ENCODE peak calls at places on chromosome 21, in eight cellular contexts. One of them, this sample, is unnamed.

GRCh38 chr21:34020005-34020847 is 53.2 kb upstream of the MRPS6 start:
- DNase-seq in Peyer's patch: peak
- DNase-seq in stomach: no peak
- DNase-seq in esophagus muscularis mucosa: no peak
- DNase-seq in body of pancreas: no peak
- DNase-seq in tibial nerve: no peak
- DNase-seq in heart left ventricle: no peak
- DNase-seq in sigmoid colon: no peak
- DNase-seq in this sample: no peak

GRCh38 chr21:35530726-35531125 is 481.6 kb upstream of the RUNX1 start:
- DNase-seq in Peyer's patch: no peak
- DNase-seq in stomach: no peak
- DNase-seq in esophagus muscularis mucosa: no peak
- DNase-seq in body of pancreas: no peak
- DNase-seq in tibial nerve: no peak
- DNase-seq in heart left ventricle: no peak
- DNase-seq in sigmoid colon: no peak
- DNase-seq in this sample: no peak

GRCh38 chr21:42532466-42533181 is 19.0 kb downstream of the SLC37A1 start:
- DNase-seq in Peyer's patch: peak
- DNase-seq in stomach: peak
- DNase-seq in esophagus muscularis mucosa: no peak
- DNase-seq in body of pancreas: no peak
- DNase-seq in tibial nerve: peak
- DNase-seq in heart left ventricle: peak
- DNase-seq in sigmoid colon: peak
- DNase-seq in this sample: peak

GRCh38 chr21:39688010-39688409 is 57.0 kb upstream of the IGSF5 start:
- DNase-seq in Peyer's patch: no peak
- DNase-seq in stomach: no peak
- DNase-seq in esophagus muscularis mucosa: no peak
- DNase-seq in body of pancreas: no peak
- DNase-seq in tibial nerve: no peak
- DNase-seq in heart left ventricle: no peak
- DNase-seq in sigmoid colon: no peak
- DNase-seq in this sample: no peak

GRCh38 chr21:18252686-18253085 is 8.1 kb downstream of the CHODL start:
- DNase-seq in Peyer's patch: no peak
- DNase-seq in stomach: no peak
- DNase-seq in esophagus muscularis mucosa: no peak
- DNase-seq in body of pancreas: no peak
- DNase-seq in tibial nerve: no peak
- DNase-seq in heart left ventricle: no peak
- DNase-seq in sigmoid colon: no peak
- DNase-seq in this sample: no peak

GRCh38 chr21:35911412-35912191 is 148.7 kb downstream of the SETD4 start:
- DNase-seq in Peyer's patch: no peak
- DNase-seq in stomach: no peak
- DNase-seq in esophagus muscularis mucosa: no peak
- DNase-seq in body of pancreas: no peak
- DNase-seq in tibial nerve: no peak
- DNase-seq in heart left ventricle: no peak
- DNase-seq in sigmoid colon: no peak
- DNase-seq in this sample: no peak

GRCh38 chr21:37496972-37497371 is 130.4 kb downstream of the DYRK1A start:
- DNase-seq in Peyer's patch: no peak
- DNase-seq in stomach: no peak
- DNase-seq in esophagus muscularis mucosa: no peak
- DNase-seq in body of pancreas: no peak
- DNase-seq in tibial nerve: no peak
- DNase-seq in heart left ventricle: no peak
- DNase-seq in sigmoid colon: no peak
- DNase-seq in this sample: no peak

GRCh38 chr21:16539041-16539440 is 809.3 kb downstream of the USP25 start:
- DNase-seq in Peyer's patch: no peak
- DNase-seq in stomach: no peak
- DNase-seq in esophagus muscularis mucosa: no peak
- DNase-seq in body of pancreas: no peak
- DNase-seq in tibial nerve: no peak
- DNase-seq in heart left ventricle: no peak
- DNase-seq in sigmoid colon: no peak
- DNase-seq in this sample: no peak

GRCh38 chr21:31538821-31539220 is 120.7 kb upstream of the SOD1 start:
- DNase-seq in Peyer's patch: no peak
- DNase-seq in stomach: no peak
- DNase-seq in esophagus muscularis mucosa: no peak
- DNase-seq in body of pancreas: no peak
- DNase-seq in tibial nerve: no peak
- DNase-seq in heart left ventricle: no peak
- DNase-seq in sigmoid colon: no peak
- DNase-seq in this sample: no peak

GRCh38 chr21:38468989-38469388 is 29.3 kb downstream of the ERG start:
- DNase-seq in Peyer's patch: no peak
- DNase-seq in stomach: no peak
- DNase-seq in esophagus muscularis mucosa: no peak
- DNase-seq in body of pancreas: no peak
- DNase-seq in tibial nerve: no peak
- DNase-seq in heart left ventricle: no peak
- DNase-seq in sigmoid colon: no peak
- DNase-seq in this sample: no peak

GRCh38 chr21:41641821-41642368 is 125.0 kb downstream of the RIPK4 start:
- DNase-seq in Peyer's patch: no peak
- DNase-seq in stomach: no peak
- DNase-seq in esophagus muscularis mucosa: no peak
- DNase-seq in body of pancreas: peak
- DNase-seq in tibial nerve: peak
- DNase-seq in heart left ventricle: peak
- DNase-seq in sigmoid colon: peak
- DNase-seq in this sample: no peak

GRCh38 chr21:46029201-46029924 is 47.8 kb downstream of the COL6A1 start:
- DNase-seq in Peyer's patch: no peak
- DNase-seq in stomach: no peak
- DNase-seq in esophagus muscularis mucosa: no peak
- DNase-seq in body of pancreas: no peak
- DNase-seq in tibial nerve: no peak
- DNase-seq in heart left ventricle: no peak
- DNase-seq in sigmoid colon: peak
- DNase-seq in this sample: no peak

GRCh38 chr21:42315296-42315891 is at the start of gene TFF3:
- DNase-seq in Peyer's patch: peak
- DNase-seq in stomach: peak
- DNase-seq in esophagus muscularis mucosa: no peak
- DNase-seq in body of pancreas: no peak
- DNase-seq in tibial nerve: no peak
- DNase-seq in heart left ventricle: peak
- DNase-seq in sigmoid colon: no peak
- DNase-seq in this sample: no peak

GRCh38 chr21:35208810-35209517 is 159.9 kb upstream of the RUNX1 start:
- DNase-seq in Peyer's patch: no peak
- DNase-seq in stomach: no peak
- DNase-seq in esophagus muscularis mucosa: no peak
- DNase-seq in body of pancreas: no peak
- DNase-seq in tibial nerve: no peak
- DNase-seq in heart left ventricle: no peak
- DNase-seq in sigmoid colon: no peak
- DNase-seq in this sample: no peak

DNA sequence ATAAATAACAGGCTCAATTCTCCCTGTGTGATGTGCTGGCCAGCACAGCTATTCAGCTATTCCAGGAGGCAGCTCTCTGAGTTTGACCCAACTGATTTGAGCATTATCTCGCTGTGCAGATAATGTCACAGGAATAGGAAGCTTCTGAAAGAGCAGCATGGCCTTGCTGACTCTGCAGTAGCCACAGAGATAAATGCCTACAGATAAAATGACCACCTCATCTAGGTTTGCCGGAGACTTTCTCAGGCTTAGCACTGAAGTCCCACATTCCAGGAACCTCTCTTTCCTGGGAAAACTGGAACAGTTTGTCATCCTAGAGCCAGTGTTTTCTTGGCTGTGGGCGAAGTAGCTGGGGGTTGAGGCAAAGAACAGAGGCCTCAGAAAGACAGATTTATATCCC is 98.9 kb downstream of the MRPL39 start:
- DNase-seq in Peyer's patch: no peak
- DNase-seq in stomach: no peak
- DNase-seq in esophagus muscularis mucosa: no peak
- DNase-seq in body of pancreas: no peak
- DNase-seq in tibial nerve: no peak
- DNase-seq in heart left ventricle: no peak
- DNase-seq in sigmoid colon: no peak
- DNase-seq in this sample: no peak
- TF ChIP-seq POLR2A in Peyer's patch: no peak
- TF ChIP-seq POLR2A in stomach: no peak
- TF ChIP-seq POLR2A in esophagus muscularis mucosa: no peak
- TF ChIP-seq POLR2A in body of pancreas: no peak
- TF ChIP-seq POLR2A in tibial nerve: no peak
- TF ChIP-seq POLR2A in heart left ventricle: no peak
- TF ChIP-seq POLR2A in sigmoid colon: no peak
- TF ChIP-seq POLR2A in this sample: no peak

DNA sequence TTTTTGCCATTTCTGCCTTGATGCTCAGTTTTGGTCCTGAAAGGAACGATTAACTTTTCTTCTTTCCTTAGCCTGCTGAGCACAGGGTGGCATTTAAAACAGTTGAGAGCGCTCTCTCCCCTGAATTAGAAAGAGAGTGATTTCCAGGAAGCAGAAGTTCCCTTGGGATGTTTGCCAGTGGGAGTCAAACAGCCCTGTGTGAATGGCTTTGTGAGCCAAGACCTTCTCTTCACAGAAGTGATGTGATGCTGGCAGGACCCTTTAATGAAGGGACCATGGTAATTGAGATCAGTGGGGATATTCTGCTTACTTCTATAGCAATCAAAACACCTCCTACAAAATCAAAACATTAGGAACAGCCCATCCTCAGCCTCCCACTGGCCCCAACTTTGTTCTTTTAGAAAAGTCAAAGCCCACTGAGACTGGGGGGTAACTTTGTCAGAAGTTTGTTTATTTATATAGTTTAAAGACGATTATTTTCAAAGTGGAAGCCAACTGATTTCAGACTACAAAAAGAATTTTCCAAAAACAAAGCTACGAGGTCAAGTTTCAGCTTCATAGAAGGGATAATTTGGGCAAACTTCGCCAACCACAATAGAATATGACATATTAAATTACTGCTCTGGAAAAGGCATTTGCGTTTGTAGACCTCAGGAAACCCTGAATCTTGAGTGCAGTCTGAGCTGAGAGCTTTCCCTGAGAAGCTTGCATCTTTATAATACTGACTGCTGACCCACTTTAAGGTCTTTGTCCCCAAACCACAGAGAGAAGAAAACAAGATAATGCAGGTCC is 122.7 kb downstream of the GABPA start:
- DNase-seq in Peyer's patch: no peak
- DNase-seq in stomach: no peak
- DNase-seq in esophagus muscularis mucosa: no peak
- DNase-seq in body of pancreas: no peak
- DNase-seq in tibial nerve: no peak
- DNase-seq in heart left ventricle: no peak
- DNase-seq in sigmoid colon: no peak
- DNase-seq in this sample: no peak
- TF ChIP-seq CTCF in Peyer's patch: no peak
- TF ChIP-seq CTCF in stomach: no peak
- TF ChIP-seq CTCF in esophagus muscularis mucosa: no peak
- TF ChIP-seq CTCF in body of pancreas: no peak
- TF ChIP-seq CTCF in tibial nerve: no peak
- TF ChIP-seq CTCF in heart left ventricle: no peak
- TF ChIP-seq CTCF in sigmoid colon: no peak
- TF ChIP-seq CTCF in this sample: no peak

GRCh38 chr21:32975811-32976507 is 49.8 kb upstream of the OLIG2 start:
- DNase-seq in Peyer's patch: no peak
- DNase-seq in stomach: no peak
- DNase-seq in esophagus muscularis mucosa: peak
- DNase-seq in body of pancreas: no peak
- DNase-seq in tibial nerve: no peak
- DNase-seq in heart left ventricle: no peak
- DNase-seq in sigmoid colon: no peak
- DNase-seq in this sample: no peak

GRCh38 chr21:32974653-32975052 is 51.1 kb upstream of the OLIG2 start:
- DNase-seq in Peyer's patch: no peak
- DNase-seq in stomach: no peak
- DNase-seq in esophagus muscularis mucosa: peak
- DNase-seq in body of pancreas: no peak
- DNase-seq in tibial nerve: no peak
- DNase-seq in heart left ventricle: no peak
- DNase-seq in sigmoid colon: no peak
- DNase-seq in this sample: no peak

GRCh38 chr21:32978346-32979270 is 47.1 kb upstream of the OLIG2 start:
- DNase-seq in Peyer's patch: no peak
- DNase-seq in stomach: no peak
- DNase-seq in esophagus muscularis mucosa: peak
- DNase-seq in body of pancreas: no peak
- DNase-seq in tibial nerve: no peak
- DNase-seq in heart left ventricle: no peak
- DNase-seq in sigmoid colon: no peak
- DNase-seq in this sample: no peak

GRCh38 chr21:32977216-32977615 is 48.5 kb upstream of the OLIG2 start:
- DNase-seq in Peyer's patch: no peak
- DNase-seq in stomach: no peak
- DNase-seq in esophagus muscularis mucosa: peak
- DNase-seq in body of pancreas: no peak
- DNase-seq in tibial nerve: no peak
- DNase-seq in heart left ventricle: no peak
- DNase-seq in sigmoid colon: no peak
- DNase-seq in this sample: no peak

GRCh38 chr21:32976791-32977190 is 48.9 kb upstream of the OLIG2 start:
- DNase-seq in Peyer's patch: no peak
- DNase-seq in stomach: no peak
- DNase-seq in esophagus muscularis mucosa: peak
- DNase-seq in body of pancreas: no peak
- DNase-seq in tibial nerve: no peak
- DNase-seq in heart left ventricle: no peak
- DNase-seq in sigmoid colon: no peak
- DNase-seq in this sample: no peak
- H3K27ac ChIP-seq in Peyer's patch: no peak
- H3K27ac ChIP-seq in stomach: no peak
- H3K27ac ChIP-seq in esophagus muscularis mucosa: no peak
- H3K27ac ChIP-seq in body of pancreas: no peak
- H3K27ac ChIP-seq in tibial nerve: no peak
- H3K27ac ChIP-seq in heart left ventricle: no peak
- H3K27ac ChIP-seq in sigmoid colon: no peak
- H3K27ac ChIP-seq in this sample: no peak

DNA sequence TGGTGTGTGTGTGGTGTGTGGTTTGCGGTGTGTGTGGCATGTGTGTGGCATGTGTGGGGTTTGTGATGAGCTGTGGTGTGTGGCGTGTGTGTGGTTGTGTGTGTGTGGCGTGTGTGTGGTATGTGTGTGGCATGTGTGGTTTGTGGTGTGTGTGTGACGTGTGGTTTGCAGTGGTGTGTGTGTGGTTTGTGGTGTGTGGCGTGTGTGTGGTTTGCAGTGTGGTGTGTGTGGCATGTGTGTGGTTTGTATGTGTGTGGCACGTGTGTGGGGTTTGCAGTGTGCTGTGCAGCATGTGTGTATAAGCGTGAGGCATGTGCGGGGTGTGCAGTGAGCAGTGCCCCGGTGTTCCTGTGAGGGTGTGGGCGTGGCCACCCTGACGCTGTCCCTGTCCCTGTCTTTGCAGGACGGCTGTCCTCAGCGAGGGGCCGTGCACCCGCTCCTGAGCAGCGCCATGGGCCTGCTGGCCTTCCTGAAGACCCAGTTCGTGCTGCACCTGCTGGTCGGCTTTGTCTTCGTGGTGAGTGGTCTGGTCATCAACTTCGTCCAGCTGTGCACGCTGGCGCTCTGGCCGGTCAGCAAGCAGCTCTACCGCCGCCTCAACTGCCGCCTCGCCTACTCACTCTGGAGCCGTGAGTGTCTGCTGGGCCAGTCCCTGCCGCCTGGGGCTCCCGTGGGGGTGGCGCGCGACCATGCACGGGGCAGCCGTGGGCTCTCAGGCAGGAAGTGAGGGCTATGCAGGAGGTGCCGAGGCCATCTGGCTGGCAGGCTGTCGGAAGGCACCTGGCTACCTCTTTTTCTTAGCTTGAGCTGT is 52.7 kb upstream of the TRAPPC10 start:
- DNase-seq in Peyer's patch: no peak
- DNase-seq in stomach: no peak
- DNase-seq in esophagus muscularis mucosa: no peak
- DNase-seq in body of pancreas: no peak
- DNase-seq in tibial nerve: no peak
- DNase-seq in heart left ventricle: no peak
- DNase-seq in sigmoid colon: no peak
- DNase-seq in this sample: no peak
- TF ChIP-seq POLR2A in Peyer's patch: no peak
- TF ChIP-seq POLR2A in stomach: no peak
- TF ChIP-seq POLR2A in esophagus muscularis mucosa: no peak
- TF ChIP-seq POLR2A in body of pancreas: no peak
- TF ChIP-seq POLR2A in tibial nerve: no peak
- TF ChIP-seq POLR2A in heart left ventricle: no peak
- TF ChIP-seq POLR2A in sigmoid colon: no peak
- TF ChIP-seq POLR2A in this sample: no peak